ENCODE peak calls at places on chromosome 1, in eight cellular contexts. K, P, Q, O, S, I, F and U are unnamed samples.

GRCh38 chr1:198118136-198118535 is 38.7 kb upstream of the NEK7 start:
- DNase-seq in O (peak; percentile 91), K (peak; percentile 96), F (peak; percentile 52), P (peak; percentile 92), Q (peak; percentile 72), I (peak; percentile 66), S (no peak), U (no peak)

GRCh38 chr1:33219886-33220661 is 36.2 kb upstream of the ZNF362 start:
- DNase-seq in Q (no peak), P (no peak), I (no peak), S (no peak), F (no peak), O (no peak), K (no peak), U (no peak)

GRCh38 chr1:100921110-100921706 is 25.3 kb downstream of the SLC30A7 start:
- DNase-seq in I (no peak), S (peak; percentile 68), P (peak; percentile 28), O (no peak), K (peak; percentile 74), Q (peak; percentile 54), F (no peak), U (no peak)

GRCh38 chr1:69985901-69986439 is 219.4 kb downstream of the LRRC40 start:
- DNase-seq in S (no peak), F (no peak), Q (no peak), O (no peak), P (no peak), K (no peak), I (no peak), U (no peak)

GRCh38 chr1:44405041-44405803 is at the start of gene RNF220:
- DNase-seq in I (peak; percentile 53), K (peak; percentile 59), P (peak; percentile 44), S (peak; percentile 38), Q (peak; percentile 12), O (peak; percentile 16), F (no peak), U (no peak)

GRCh38 chr1:20279507-20279906 is 11.2 kb upstream of the VWA5B1 start:
- DNase-seq in K (peak; percentile 63), I (no peak), O (no peak), S (no peak), P (peak; percentile 16), Q (no peak), F (no peak), U (no peak)

GRCh38 chr1:67324068-67324467 is 16.4 kb downstream of the IL12RB2 start:
- DNase-seq in I (no peak), F (no peak), Q (no peak), P (no peak), O (no peak), K (no peak), S (no peak), U (no peak)

GRCh38 chr1:228784191-228784590 is 48.9 kb downstream of the RHOU start:
- DNase-seq in I (no peak), O (no peak), F (no peak), P (no peak), K (no peak), S (no peak), Q (no peak), U (no peak)

GRCh38 chr1:204746838-204747442 is 61.4 kb upstream of the LRRN2 start:
- DNase-seq in F (no peak), O (no peak), I (no peak), Q (no peak), S (peak; percentile 63), K (peak; percentile 58), P (peak; percentile 11), U (peak; percentile 37)

GRCh38 chr1:226310637-226311195 is 1.8 kb upstream of the LIN9 start:
- DNase-seq in O (no peak), S (no peak), K (no peak), P (no peak), F (no peak), Q (no peak), I (no peak), U (no peak)

GRCh38 chr1:109789771-109790170 is 26.0 kb upstream of the EPS8L3 start:
- DNase-seq in Q (no peak), I (no peak), O (no peak), P (no peak), F (no peak), K (no peak), S (no peak), U (no peak)

GRCh38 chr1:156747737-156748669 is 3.5 kb downstream of the HDGF start:
- DNase-seq in K (peak; percentile 48), O (no peak), S (no peak), I (no peak), Q (no peak), P (no peak), F (no peak), U (no peak)

GRCh38 chr1:156746381-156746715 is 5.1 kb downstream of the HDGF start:
- DNase-seq in Q (no peak), I (no peak), O (no peak), K (no peak), F (no peak), S (no peak), P (no peak), U (no peak)

GRCh38 chr1:156744786-156745419 is 4.0 kb upstream of the MRPL24 start:
- DNase-seq in P (no peak), I (no peak), K (no peak), F (no peak), O (no peak), Q (no peak), S (no peak), U (no peak)

GRCh38 chr1:156748670-156749428 is 2.6 kb downstream of the HDGF start:
- DNase-seq in S (peak; percentile 63), K (peak; percentile 81), O (no peak), F (no peak), I (peak; percentile 55), Q (no peak), P (no peak), U (no peak)

GRCh38 chr1:156746716-156747631 is 4.5 kb downstream of the HDGF start:
- DNase-seq in P (peak; percentile 78), O (no peak), K (peak; percentile 96), S (peak; percentile 77), Q (peak; percentile 82), F (peak; percentile 93), I (peak; percentile 93), U (peak; percentile 46)
- TF ChIP-seq CTCF in P (peak; percentile 19), O (peak; percentile 5), K (no peak), S (peak; percentile 21), Q (peak; percentile 42), F (no peak), I (peak; percentile 34), U (no peak)

GRCh38 chr1:220708244-220708643 is 18.1 kb downstream of the C1orf115 start:
- DNase-seq in Q (no peak), S (no peak), O (no peak), K (no peak), I (no peak), P (no peak), F (no peak), U (no peak)

GRCh38 chr1:220708929-220709801 is 19.0 kb downstream of the C1orf115 start:
- DNase-seq in K (no peak), Q (no peak), S (no peak), I (no peak), F (no peak), O (no peak), P (no peak), U (no peak)

GRCh38 chr1:220711086-220711809 is 21.1 kb downstream of the C1orf115 start:
- DNase-seq in K (no peak), Q (no peak), F (no peak), O (no peak), S (peak; percentile 39), P (no peak), I (no peak), U (no peak)

GRCh38 chr1:220706921-220707559 is 16.9 kb downstream of the C1orf115 start:
- DNase-seq in K (no peak), P (no peak), Q (no peak), O (no peak), I (no peak), S (no peak), F (no peak), U (no peak)

DNA sequence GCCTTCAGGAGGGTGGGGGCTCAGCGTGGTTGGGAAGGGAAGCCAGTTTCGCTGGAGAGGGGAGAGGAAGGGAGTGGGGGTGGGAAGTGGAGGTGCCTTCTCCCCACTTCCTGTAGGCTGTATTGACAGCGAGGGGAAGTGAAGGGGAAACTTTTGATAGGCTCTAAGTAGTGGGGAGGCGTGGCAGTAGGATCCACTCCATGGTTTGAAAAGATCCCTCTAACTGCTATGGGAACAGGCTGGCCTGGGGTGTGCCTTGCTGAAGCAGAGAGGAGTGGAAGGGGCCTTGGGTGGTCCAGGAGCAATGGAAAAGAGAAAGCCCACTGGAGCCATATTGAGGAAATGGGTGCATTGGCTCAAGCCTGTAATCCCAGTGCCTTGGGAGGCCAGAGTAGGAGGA is 20.2 kb downstream of the C1orf115 start:
- DNase-seq in S (no peak), K (no peak), O (no peak), Q (no peak), P (no peak), I (no peak), F (no peak), U (no peak)
- TF ChIP-seq CTCF in S (no peak), K (no peak), O (no peak), Q (no peak), P (no peak), I (no peak), F (no peak), U (no peak)

GRCh38 chr1:178551940-178552339 is 39.0 kb downstream of the TEX35 start:
- DNase-seq in K (no peak), I (no peak), O (no peak), F (no peak), P (no peak), S (no peak), Q (no peak), U (no peak)

GRCh38 chr1:178544531-178544930 is 31.6 kb downstream of the TEX35 start:
- DNase-seq in Q (no peak), P (no peak), O (no peak), I (no peak), F (no peak), K (no peak), S (no peak), U (no peak)

GRCh38 chr1:178551307-178551706 is 38.4 kb downstream of the TEX35 start:
- DNase-seq in K (no peak), I (no peak), S (no peak), P (no peak), Q (no peak), O (no peak), F (no peak), U (no peak)

GRCh38 chr1:178552856-178553255 is 39.9 kb downstream of the TEX35 start:
- DNase-seq in Q (no peak), K (no peak), F (no peak), O (no peak), S (no peak), I (no peak), P (no peak), U (no peak)

DNA sequence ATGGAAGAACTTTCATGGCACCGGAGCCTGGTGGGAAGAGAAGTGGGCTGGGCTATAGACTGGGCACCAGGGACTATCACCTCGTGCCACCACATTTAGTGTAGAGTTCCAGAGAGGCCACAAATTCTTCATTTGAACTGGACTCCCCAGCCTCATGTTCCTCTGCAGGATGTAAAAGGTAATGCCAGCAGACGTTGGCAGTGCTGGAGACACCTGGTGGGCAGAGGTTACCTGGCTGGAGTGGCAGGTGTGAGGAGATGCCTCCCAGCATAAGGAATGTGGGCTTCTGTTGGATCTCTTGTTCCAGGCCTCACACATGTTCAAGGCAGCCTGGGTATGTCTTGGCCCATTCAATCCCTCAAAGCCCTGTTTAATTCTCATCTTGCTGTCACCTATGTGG is 35.2 kb downstream of the TEX35 start:
- DNase-seq in Q (no peak), I (no peak), S (no peak), F (no peak), P (no peak), O (no peak), K (no peak), U (no peak)
- TF ChIP-seq CTCF in Q (no peak), I (no peak), S (no peak), F (no peak), P (no peak), O (no peak), K (no peak), U (no peak)

GRCh38 chr1:35769188-35769758 is 505 bp downstream of the CLSPN start:
- DNase-seq in Q (peak; percentile 58), K (peak; percentile 82), O (no peak), I (peak; percentile 87), F (no peak), P (peak; percentile 14), S (peak; percentile 95), U (peak; percentile 71)
- TF ChIP-seq CTCF in Q (no peak), K (peak; percentile 28), O (no peak), I (peak; percentile 45), F (no peak), P (no peak), S (no peak), U (no peak)